ENCODE peak calls at places on chromosomes 3 and 15, in nine cellular contexts. Q is AG10803; A is mucosa of gallbladder; L is type B pancreatic cell; U is A549; X is amniotic stem cell; M is activated T-cell treated with anti-CD3 and anti-CD28 coated beads, Interleukin-2, amount 50 U/mL, for 72 hours; O is T follicular helper cell; R is NCI-H2081. Z is an unnamed sample.

GRCh38 chr3:99659965-99660364 is 21.6 kb downstream of the COL8A1 start:
- DNase-seq in Q (peak), A (no peak), L (no peak), U (no peak), X (no peak), M (no peak), O (no peak), R (no peak), Z (no peak)

GRCh38 chr15:23447107-23447500 is at the start of gene GOLGA6L2:
- DNase-seq in Q (no peak), A (no peak), L (no peak), U (peak), X (no peak), M (no peak), O (no peak), R (no peak), Z (peak)

GRCh38 chr3:20769430-20769829 is 583.4 kb upstream of the SGO1 start:
- DNase-seq in Q (no peak), A (no peak), L (no peak), U (no peak), X (no peak), M (no peak), O (no peak), R (no peak), Z (no peak)

GRCh38 chr15:74382004-74382816 is 14.8 kb upstream of the CYP11A1 start:
- DNase-seq in Q (peak), A (peak), L (peak), U (peak), X (peak), M (peak), O (peak), R (peak), Z (peak)

GRCh38 chr3:146184616-146185015 is 23.6 kb upstream of the PLOD2 start:
- DNase-seq in Q (peak), A (no peak), L (no peak), U (peak), X (no peak), M (no peak), O (no peak), R (no peak), Z (peak)

GRCh38 chr3:128006471-128007424 is 45.5 kb upstream of the SEC61A1 start:
- DNase-seq in Q (no peak), A (no peak), L (no peak), U (no peak), X (no peak), M (no peak), O (no peak), R (no peak), Z (no peak)

GRCh38 chr3:107574650-107575049 is 51.9 kb downstream of the BBX start:
- DNase-seq in Q (peak), A (no peak), L (no peak), U (peak), X (peak), M (peak), O (no peak), R (peak), Z (peak)

GRCh38 chr3:149090907-149091306 is 4.6 kb upstream of the HLTF start:
- DNase-seq in Q (no peak), A (no peak), L (no peak), U (no peak), X (no peak), M (no peak), O (no peak), R (no peak), Z (no peak)

GRCh38 chr3:172607305-172608121 is 84.3 kb upstream of the TNFSF10 start:
- DNase-seq in Q (peak), A (no peak), L (no peak), U (no peak), X (no peak), M (no peak), O (no peak), R (peak), Z (no peak)

GRCh38 chr3:114721209-114721608 is 425.9 kb downstream of the ZBTB20 start:
- DNase-seq in Q (no peak), A (no peak), L (no peak), U (no peak), X (no peak), M (no peak), O (no peak), R (no peak), Z (no peak)

GRCh38 chr3:126663257-126663656 is 8.3 kb upstream of the TXNRD3 start:
- DNase-seq in Q (no peak), A (no peak), L (no peak), U (no peak), X (no peak), M (no peak), O (no peak), R (no peak), Z (no peak)

GRCh38 chr3:118900737-118901525 is 133.7 kb downstream of the IGSF11 start:
- DNase-seq in Q (no peak), A (no peak), L (no peak), U (no peak), X (no peak), M (no peak), O (no peak), R (no peak), Z (no peak)

GRCh38 chr15:27681038-27681437 is 418.1 kb downstream of the OCA2 start:
- DNase-seq in Q (no peak), A (no peak), L (no peak), U (peak), X (no peak), M (no peak), O (no peak), R (peak), Z (peak)

GRCh38 chr15:65666257-65666656 is 44.5 kb downstream of the SLC24A1 start:
- DNase-seq in Q (peak), A (no peak), L (no peak), U (peak), X (no peak), M (no peak), O (no peak), R (no peak), Z (no peak)

GRCh38 chr3:187767266-187768032 is 22.2 kb upstream of the BCL6 start:
- DNase-seq in Q (peak), A (no peak), L (no peak), U (no peak), X (peak), M (no peak), O (no peak), R (no peak), Z (no peak)

GRCh38 chr3:63940389-63940757 is 28.2 kb upstream of the SCAANT1 start:
- DNase-seq in Q (peak), A (no peak), L (no peak), U (no peak), X (no peak), M (no peak), O (no peak), R (no peak), Z (no peak)

GRCh38 chr3:130849111-130849552 is 44.8 kb upstream of the ATP2C1 start:
- DNase-seq in Q (no peak), A (peak), L (no peak), U (no peak), X (no peak), M (no peak), O (no peak), R (peak), Z (peak)

GRCh38 chr3:120182613-120183524 is 88.6 kb upstream of the GSK3B start:
- DNase-seq in Q (peak), A (no peak), L (no peak), U (peak), X (no peak), M (no peak), O (no peak), R (peak), Z (peak)

GRCh38 chr15:101320501-101321052 is 25.5 kb upstream of the SNRPA1 start:
- DNase-seq in Q (peak), A (peak), L (no peak), U (no peak), X (no peak), M (peak), O (peak), R (no peak), Z (no peak)

GRCh38 chr3:82475306-82475705 is 713.9 kb upstream of the GBE1 start:
- DNase-seq in Q (no peak), A (no peak), L (no peak), U (no peak), X (no peak), M (no peak), O (no peak), R (no peak), Z (no peak)

GRCh38 chr3:132874701-132875100 is 152.5 kb upstream of the NPHP3 start:
- DNase-seq in Q (no peak), A (no peak), L (no peak), U (no peak), X (no peak), M (no peak), O (no peak), R (no peak), Z (no peak)

GRCh38 chr15:42157981-42158765 is 1.7 kb upstream of the PLA2G4F start:
- DNase-seq in Q (peak), A (no peak), L (no peak), U (no peak), X (no peak), M (no peak), O (no peak), R (no peak), Z (no peak)

GRCh38 chr3:114557791-114558190 is 264.0 kb downstream of the TIGIT start:
- DNase-seq in Q (peak), A (no peak), L (no peak), U (no peak), X (no peak), M (no peak), O (no peak), R (no peak), Z (no peak)

GRCh38 chr3:159532577-159532976 is 456.1 kb upstream of the IL12A start:
- DNase-seq in Q (no peak), A (no peak), L (no peak), U (no peak), X (no peak), M (no peak), O (no peak), R (peak), Z (no peak)

GRCh38 chr3:147418352-147418751 is 9.2 kb downstream of the ZIC1 start:
- DNase-seq in Q (no peak), A (no peak), L (no peak), U (no peak), X (no peak), M (no peak), O (no peak), R (no peak), Z (no peak)

GRCh38 chr3:196501316-196502064 is 2.1 kb downstream of the RNF168 start:
- DNase-seq in Q (peak), A (no peak), L (no peak), U (no peak), X (no peak), M (peak), O (no peak), R (peak), Z (no peak)

GRCh38 chr3:23968467-23969184 is 23.5 kb downstream of the NR1D2 start:
- DNase-seq in Q (peak), A (no peak), L (no peak), U (peak), X (no peak), M (no peak), O (no peak), R (no peak), Z (no peak)

GRCh38 chr3:121252676-121253075 is 293.1 kb downstream of the POLQ start:
- DNase-seq in Q (no peak), A (no peak), L (no peak), U (no peak), X (no peak), M (no peak), O (no peak), R (no peak), Z (no peak)

GRCh38 chr3:16374047-16375019 is 109.3 kb downstream of the OXNAD1 start:
- DNase-seq in Q (no peak), A (no peak), L (no peak), U (no peak), X (no peak), M (peak), O (no peak), R (no peak), Z (no peak)

GRCh38 chr3:4865714-4866113 is 113.5 kb upstream of the BHLHE40 start:
- DNase-seq in Q (no peak), A (no peak), L (no peak), U (no peak), X (no peak), M (no peak), O (no peak), R (peak), Z (no peak)

GRCh38 chr3:8353364-8353763 is 148.3 kb upstream of the LMCD1 start:
- DNase-seq in Q (no peak), A (no peak), L (no peak), U (no peak), X (no peak), M (no peak), O (no peak), R (no peak), Z (no peak)

GRCh38 chr3:139934557-139935070 is 371 bp upstream of the CLSTN2 start:
- DNase-seq in Q (no peak), A (peak), L (peak), U (peak), X (no peak), M (peak), O (no peak), R (peak), Z (peak)

GRCh38 chr3:133888739-133889340 is 6.8 kb downstream of the RAB6B start:
- DNase-seq in Q (no peak), A (no peak), L (no peak), U (no peak), X (no peak), M (no peak), O (no peak), R (no peak), Z (no peak)

GRCh38 chr3:11954312-11954934 is 49.8 kb upstream of the SYN2 start:
- DNase-seq in Q (no peak), A (no peak), L (no peak), U (no peak), X (no peak), M (no peak), O (no peak), R (peak), Z (no peak)

GRCh38 chr3:166837535-166837934 is 542.6 kb downstream of the ZBBX start:
- DNase-seq in Q (no peak), A (no peak), L (no peak), U (peak), X (no peak), M (no peak), O (no peak), R (peak), Z (no peak)

GRCh38 chr3:184565421-184566211 is 4.0 kb downstream of the EPHB3 start:
- DNase-seq in Q (peak), A (peak), L (no peak), U (no peak), X (peak), M (no peak), O (no peak), R (peak), Z (peak)

GRCh38 chr3:130850044-130850797 is 43.7 kb upstream of the ATP2C1 start:
- DNase-seq in Q (peak), A (peak), L (no peak), U (peak), X (no peak), M (peak), O (no peak), R (peak), Z (no peak)

Z was measured in NCI-H526.